ENCODE peak calls at places on chromosomes 2 and 18, in six cellular contexts. P, R, Z, I, G and C are unnamed samples.

GRCh38 chr2:203799905-203800304 is 67.7 kb upstream of the CTLA4 start:
- DNase-seq in P (no peak), R (no peak), Z (no peak), I (no peak), G (no peak), C (no peak)

GRCh38 chr2:46547223-46548102 is 68.1 kb downstream of the TMEM247 start:
- DNase-seq in P (no peak), R (no peak), Z (no peak), I (no peak), G (peak; percentile 54), C (no peak)

GRCh38 chr2:16525265-16525887 is 140.3 kb downstream of the CYRIA start:
- DNase-seq in P (no peak), R (no peak), Z (no peak), I (peak; percentile 25), G (peak; percentile 26), C (peak; percentile 52)

GRCh38 chr2:84435331-84436081 is 23.6 kb downstream of the SUCLG1 start:
- DNase-seq in P (peak; percentile 93), R (no peak), Z (no peak), I (no peak), G (no peak), C (no peak)

GRCh38 chr2:32947484-32948143 is 861 bp downstream of the LTBP1 start:
- DNase-seq in P (peak; percentile 54), R (peak; percentile 27), Z (peak; percentile 79), I (peak; percentile 57), G (no peak), C (peak; percentile 82)

GRCh38 chr2:191056218-191056617 is 42.2 kb upstream of the STAT1 start:
- DNase-seq in P (no peak), R (no peak), Z (no peak), I (no peak), G (no peak), C (no peak)

GRCh38 chr2:115160523-115161521 is 718.4 kb downstream of the DPP10 start:
- DNase-seq in P (no peak), R (peak; percentile 57), Z (no peak), I (no peak), G (no peak), C (no peak)

GRCh38 chr2:164737612-164738081 is 104.0 kb downstream of the COBLL1 start:
- DNase-seq in P (peak; percentile 52), R (peak; percentile 74), Z (peak; percentile 75), I (peak; percentile 82), G (peak; percentile 61), C (peak; percentile 88)

GRCh38 chr2:224434618-224435017 is 32.7 kb upstream of the FAM124B start:
- DNase-seq in P (no peak), R (no peak), Z (no peak), I (no peak), G (no peak), C (no peak)

GRCh38 chr2:126513033-126513432 is 142.9 kb upstream of the GYPC start:
- DNase-seq in P (peak; percentile 14), R (no peak), Z (no peak), I (no peak), G (no peak), C (no peak)

GRCh38 chr18:79784965-79785770 is 12.6 kb upstream of the KCNG2 start:
- DNase-seq in P (peak; percentile 32), R (no peak), Z (peak; percentile 65), I (no peak), G (no peak), C (no peak)

GRCh38 chr2:230666446-230666845 is 46.2 kb upstream of the CAB39 start:
- DNase-seq in P (no peak), R (no peak), Z (no peak), I (no peak), G (no peak), C (no peak)

GRCh38 chr18:13541621-13542519 is 184.5 kb downstream of the FAM210A start:
- DNase-seq in P (no peak), R (no peak), Z (no peak), I (no peak), G (no peak), C (no peak)

GRCh38 chr2:236743623-236744280 is 174.1 kb downstream of the ACKR3 start:
- DNase-seq in P (peak; percentile 18), R (no peak), Z (no peak), I (peak; percentile 68), G (no peak), C (no peak)

GRCh38 chr2:187485535-187485934 is 37.5 kb upstream of the CALCRL start:
- DNase-seq in P (no peak), R (no peak), Z (no peak), I (no peak), G (no peak), C (no peak)

GRCh38 chr18:61980355-61980754 is 87.5 kb upstream of the RNF152 start:
- DNase-seq in P (peak; percentile 26), R (no peak), Z (no peak), I (no peak), G (no peak), C (no peak)

GRCh38 chr2:171318463-171318934 is 115.3 kb downstream of the METTL8 start:
- DNase-seq in P (peak; percentile 28), R (no peak), Z (no peak), I (peak; percentile 17), G (no peak), C (no peak)

GRCh38 chr2:134674687-134675086 is 44.1 kb downstream of the TMEM163 start:
- DNase-seq in P (no peak), R (peak; percentile 56), Z (no peak), I (no peak), G (no peak), C (no peak)

GRCh38 chr2:191249131-191249813 is 4.1 kb downstream of the MYO1B start:
- DNase-seq in P (peak; percentile 64), R (no peak), Z (no peak), I (no peak), G (no peak), C (no peak)

GRCh38 chr2:54042908-54043620 is 72.3 kb upstream of the PSME4 start:
- DNase-seq in P (no peak), R (no peak), Z (no peak), I (no peak), G (no peak), C (no peak)

GRCh38 chr18:5983479-5983878 is 88.2 kb upstream of the TMEM200C start:
- DNase-seq in P (no peak), R (no peak), Z (no peak), I (no peak), G (no peak), C (no peak)

GRCh38 chr2:158006961-158007664 is 94.6 kb upstream of the UPP2 start:
- DNase-seq in P (no peak), R (peak; percentile 54), Z (no peak), I (no peak), G (no peak), C (no peak)

GRCh38 chr2:138814123-138814883 is 34.1 kb upstream of the NXPH2 start:
- DNase-seq in P (no peak), R (no peak), Z (no peak), I (no peak), G (no peak), C (peak; percentile 5)

GRCh38 chr2:74834806-74835755 is 1.2 kb downstream of the HK2 start:
- DNase-seq in P (peak; percentile 38), R (peak; percentile 28), Z (peak; percentile 91), I (peak; percentile 30), G (no peak), C (peak; percentile 49)
- TF ChIP-seq POLR2A in P (peak; percentile 20), R (no peak), Z (no peak), I (no peak), G (no peak), C (no peak)

DNA sequence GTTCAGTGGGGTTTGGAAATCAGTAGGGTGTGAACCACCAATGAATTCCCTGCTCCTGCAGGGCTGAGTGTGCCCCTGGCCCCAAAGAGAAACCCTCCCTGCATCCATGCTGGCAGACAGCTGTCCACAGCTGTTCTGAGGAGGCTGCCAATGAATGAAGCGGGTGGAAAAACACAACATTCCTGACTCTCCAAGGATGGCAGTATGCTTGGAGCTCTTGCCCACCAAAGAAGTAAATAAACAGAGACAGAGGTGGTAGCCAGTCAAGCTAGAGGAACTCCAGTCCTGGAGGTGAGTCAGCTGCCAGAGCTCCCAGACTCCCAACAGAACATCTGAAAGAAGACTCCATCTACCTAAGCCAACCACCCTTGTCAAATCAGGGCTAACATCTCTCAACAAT is 6.2 kb downstream of the ZBTB7C start:
- DNase-seq in P (no peak), R (no peak), Z (no peak), I (no peak), G (no peak), C (no peak)
- TF ChIP-seq POLR2A in P (no peak), R (no peak), Z (no peak), I (no peak), G (no peak), C (no peak)

DNA sequence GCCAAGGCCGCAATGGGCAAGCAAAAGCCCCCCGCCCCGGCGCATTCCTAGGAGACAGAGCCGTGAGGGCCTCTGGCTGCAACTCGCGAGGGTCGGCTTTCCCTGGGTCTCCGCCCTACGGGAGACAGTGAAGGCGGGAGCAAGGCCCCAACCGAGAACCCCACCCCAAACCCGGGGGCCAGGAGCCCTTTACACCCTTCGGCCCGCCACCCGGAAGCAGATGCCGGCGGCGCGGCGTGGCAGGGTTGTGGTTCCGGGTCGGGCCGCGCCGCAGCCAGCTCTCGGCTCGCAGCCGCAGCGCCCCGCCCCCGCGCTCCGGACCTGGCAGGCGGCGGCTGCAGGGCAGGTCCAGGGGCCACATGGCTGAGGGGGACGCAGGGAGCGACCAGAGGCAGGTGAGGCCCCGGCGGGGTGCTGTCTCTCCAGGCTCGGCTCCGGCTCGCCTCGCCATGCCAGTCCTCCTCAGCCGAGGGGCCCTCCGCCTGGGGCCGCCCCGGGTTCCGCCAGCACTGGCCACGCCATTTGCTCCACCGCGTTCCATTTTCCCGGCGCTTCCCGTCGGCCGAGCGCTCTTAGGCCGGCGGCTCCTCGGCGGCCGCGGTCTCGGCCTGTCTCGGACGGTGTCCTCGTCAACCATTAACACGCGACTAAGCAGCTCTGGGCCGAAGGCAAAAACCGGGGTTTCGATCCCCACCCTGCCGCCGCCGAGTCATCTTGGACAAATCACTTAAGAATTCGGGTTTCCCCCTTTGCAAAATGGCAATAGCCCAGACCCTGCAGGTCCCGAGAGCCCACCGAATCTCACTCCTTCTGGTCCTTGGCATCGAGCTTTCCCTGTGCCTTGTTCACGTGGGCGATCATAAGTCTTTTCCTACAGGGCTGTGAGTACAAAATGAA is at the start of gene IMPACT:
- DNase-seq in P (peak; percentile 72), R (peak; percentile 82), Z (peak; percentile 94), I (peak; percentile 83), G (peak; percentile 47), C (peak; percentile 94)
- TF ChIP-seq POLR2A in P (peak; percentile 62), R (peak; percentile 38), Z (peak; percentile 37), I (peak; percentile 91), G (no peak), C (peak; percentile 76)

GRCh38 chr2:64750001-64750816 is 96.5 kb upstream of the SERTAD2 start:
- DNase-seq in P (peak; percentile 33), R (peak; percentile 69), Z (peak; percentile 92), I (peak; percentile 68), G (peak; percentile 54), C (peak; percentile 53)
- TF ChIP-seq POLR2A in P (no peak), R (no peak), Z (no peak), I (no peak), G (no peak), C (no peak)

GRCh38 chr2:24075915-24076848 is at the start of gene SF3B6:
- DNase-seq in P (peak; percentile 99), R (peak; percentile 100), Z (peak; percentile 100), I (peak; percentile 98), G (peak; percentile 96), C (peak; percentile 98)
- TF ChIP-seq POLR2A in P (peak; percentile 59), R (no peak), Z (peak; percentile 36), I (peak; percentile 79), G (peak; percentile 54), C (peak; percentile 90)

GRCh38 chr2:200306719-200306968 is 151 bp downstream of the SPATS2L start:
- DNase-seq in P (no peak), R (no peak), Z (no peak), I (no peak), G (no peak), C (peak; percentile 45)
- TF ChIP-seq POLR2A in P (no peak), R (no peak), Z (no peak), I (peak; percentile 67), G (no peak), C (no peak)

GRCh38 chr18:9708057-9708881 is at the start of gene RAB31:
- DNase-seq in P (peak; percentile 72), R (peak; percentile 51), Z (peak; percentile 93), I (peak; percentile 67), G (peak; percentile 51), C (peak; percentile 71)
- TF ChIP-seq POLR2A in P (peak; percentile 95), R (no peak), Z (peak; percentile 20), I (peak; percentile 52), G (peak; percentile 66), C (peak; percentile 21)